ENCODE peak calls at places on chromosomes 2 and 18, in four cellular contexts. One of them, this sample, is unnamed.

GRCh38 chr18:31302991-31303390 is 15.0 kb upstream of the DSG1 start:
- DNase-seq in GM10248: no peak
- DNase-seq in kidney: no peak
- DNase-seq in PC-9: no peak
- DNase-seq in this sample: no peak

GRCh38 chr2:98730851-98731708 is at the start of gene MGAT4A:
- DNase-seq in GM10248: peak; percentile 85
- DNase-seq in kidney: peak; percentile 93
- DNase-seq in PC-9: peak; percentile 75
- DNase-seq in this sample: peak; percentile 76

GRCh38 chr2:196739031-196739430 is 60.5 kb downstream of the GTF3C3 start:
- DNase-seq in GM10248: no peak
- DNase-seq in kidney: no peak
- DNase-seq in PC-9: no peak
- DNase-seq in this sample: no peak

GRCh38 chr18:79943608-79944125 is 7.8 kb downstream of the SLC66A2 start:
- DNase-seq in GM10248: no peak
- DNase-seq in kidney: peak; percentile 67
- DNase-seq in PC-9: no peak
- DNase-seq in this sample: no peak

GRCh38 chr18:9095297-9096012 is 7.0 kb upstream of the NDUFV2 start:
- DNase-seq in GM10248: peak; percentile 53
- DNase-seq in kidney: no peak
- DNase-seq in PC-9: no peak
- DNase-seq in this sample: no peak

GRCh38 chr2:43133708-43134570 is 92.5 kb downstream of the ZFP36L2 start:
- DNase-seq in GM10248: peak; percentile 38
- DNase-seq in kidney: peak; percentile 83
- DNase-seq in PC-9: no peak
- DNase-seq in this sample: peak; percentile 64

GRCh38 chr18:45726603-45727002 is 2.6 kb downstream of the SLC14A1 start:
- DNase-seq in GM10248: no peak
- DNase-seq in kidney: no peak
- DNase-seq in PC-9: no peak
- DNase-seq in this sample: no peak

GRCh38 chr18:31489311-31489710 is 8.7 kb upstream of the DSG2 start:
- DNase-seq in GM10248: no peak
- DNase-seq in kidney: no peak
- DNase-seq in PC-9: no peak
- DNase-seq in this sample: no peak

GRCh38 chr2:30422437-30422805 is 24.6 kb upstream of the LCLAT1 start:
- DNase-seq in GM10248: peak; percentile 45
- DNase-seq in kidney: no peak
- DNase-seq in PC-9: no peak
- DNase-seq in this sample: no peak

GRCh38 chr2:218655751-218656150 is 3.7 kb downstream of the ZNF142 start:
- DNase-seq in GM10248: no peak
- DNase-seq in kidney: no peak
- DNase-seq in PC-9: no peak
- DNase-seq in this sample: no peak

GRCh38 chr2:25228848-25229674 is 60.7 kb upstream of the POMC start:
- DNase-seq in GM10248: peak; percentile 69
- DNase-seq in kidney: no peak
- DNase-seq in PC-9: peak; percentile 66
- DNase-seq in this sample: no peak

GRCh38 chr2:54725343-54726099 is 2.1 kb downstream of the EML6 start:
- DNase-seq in GM10248: no peak
- DNase-seq in kidney: no peak
- DNase-seq in PC-9: no peak
- DNase-seq in this sample: no peak

GRCh38 chr2:37343537-37344434 is 644 bp upstream of the QPCT start:
- DNase-seq in GM10248: no peak
- DNase-seq in kidney: no peak
- DNase-seq in PC-9: no peak
- DNase-seq in this sample: no peak

GRCh38 chr2:235330775-235331438 is 162.9 kb upstream of the AGAP1 start:
- DNase-seq in GM10248: no peak
- DNase-seq in kidney: no peak
- DNase-seq in PC-9: peak; percentile 83
- DNase-seq in this sample: no peak

GRCh38 chr2:25829828-25830227 is 48.5 kb downstream of the ASXL2 start:
- DNase-seq in GM10248: no peak
- DNase-seq in kidney: no peak
- DNase-seq in PC-9: no peak
- DNase-seq in this sample: no peak

GRCh38 chr2:30883184-30883583 is 75.9 kb upstream of the CAPN13 start:
- DNase-seq in GM10248: no peak
- DNase-seq in kidney: no peak
- DNase-seq in PC-9: no peak
- DNase-seq in this sample: no peak

GRCh38 chr2:9124231-9124651 is 82.4 kb upstream of the ASAP2 start:
- DNase-seq in GM10248: no peak
- DNase-seq in kidney: peak; percentile 48
- DNase-seq in PC-9: no peak
- DNase-seq in this sample: no peak

GRCh38 chr2:43513796-43514195 is 82.0 kb downstream of the THADA start:
- DNase-seq in GM10248: no peak
- DNase-seq in kidney: no peak
- DNase-seq in PC-9: no peak
- DNase-seq in this sample: no peak

GRCh38 chr2:220619525-220620267 is 952.4 kb downstream of the EPHA4 start:
- DNase-seq in GM10248: no peak
- DNase-seq in kidney: no peak
- DNase-seq in PC-9: peak; percentile 77
- DNase-seq in this sample: no peak

GRCh38 chr2:148917431-148917830 is 42.4 kb downstream of the KIF5C start:
- DNase-seq in GM10248: no peak
- DNase-seq in kidney: no peak
- DNase-seq in PC-9: no peak
- DNase-seq in this sample: no peak

GRCh38 chr2:33363599-33364300 is 112.7 kb upstream of the RASGRP3 start:
- DNase-seq in GM10248: no peak
- DNase-seq in kidney: no peak
- DNase-seq in PC-9: no peak
- DNase-seq in this sample: no peak

GRCh38 chr2:96918754-96919550 is 49.1 kb upstream of the SEMA4C start:
- DNase-seq in GM10248: no peak
- DNase-seq in kidney: no peak
- DNase-seq in PC-9: no peak
- DNase-seq in this sample: no peak

GRCh38 chr18:61850756-61851155 is 42.1 kb downstream of the RNF152 start:
- DNase-seq in GM10248: no peak
- DNase-seq in kidney: no peak
- DNase-seq in PC-9: no peak
- DNase-seq in this sample: no peak

GRCh38 chr2:145832681-145833080 is 1312.8 kb upstream of the ZEB2 start:
- DNase-seq in GM10248: no peak
- DNase-seq in kidney: no peak
- DNase-seq in PC-9: no peak
- DNase-seq in this sample: no peak

GRCh38 chr2:138841459-138841858 is 61.3 kb upstream of the NXPH2 start:
- DNase-seq in GM10248: no peak
- DNase-seq in kidney: no peak
- DNase-seq in PC-9: no peak
- DNase-seq in this sample: no peak

GRCh38 chr2:217326238-217327022 is 466.6 kb upstream of the TNP1 start:
- DNase-seq in GM10248: no peak
- DNase-seq in kidney: no peak
- DNase-seq in PC-9: peak; percentile 44
- DNase-seq in this sample: no peak

GRCh38 chr18:21991081-21991534 is 178.3 kb upstream of the GATA6 start:
- DNase-seq in GM10248: no peak
- DNase-seq in kidney: no peak
- DNase-seq in PC-9: peak; percentile 18
- DNase-seq in this sample: no peak

GRCh38 chr2:33068261-33068660 is 121.5 kb downstream of the LTBP1 start:
- DNase-seq in GM10248: no peak
- DNase-seq in kidney: no peak
- DNase-seq in PC-9: no peak
- DNase-seq in this sample: no peak

GRCh38 chr18:51028201-51028805 is 1.7 kb upstream of the SMAD4 start:
- DNase-seq in GM10248: peak; percentile 20
- DNase-seq in kidney: no peak
- DNase-seq in PC-9: peak; percentile 12
- DNase-seq in this sample: no peak

GRCh38 chr2:235170536-235171510 is 219.0 kb downstream of the SH3BP4 start:
- DNase-seq in GM10248: no peak
- DNase-seq in kidney: no peak
- DNase-seq in PC-9: peak; percentile 89
- DNase-seq in this sample: no peak

GRCh38 chr2:75328156-75328555 is 128.8 kb upstream of the TACR1 start:
- DNase-seq in GM10248: no peak
- DNase-seq in kidney: no peak
- DNase-seq in PC-9: no peak
- DNase-seq in this sample: no peak

GRCh38 chr2:29921560-29921915 is at the start of gene ALK:
- DNase-seq in GM10248: peak; percentile 40
- DNase-seq in kidney: peak; percentile 95
- DNase-seq in PC-9: no peak
- DNase-seq in this sample: peak; percentile 18

GRCh38 chr18:13987956-13988355 is 72.6 kb upstream of the MC2R start:
- DNase-seq in GM10248: no peak
- DNase-seq in kidney: no peak
- DNase-seq in PC-9: no peak
- DNase-seq in this sample: no peak

GRCh38 chr2:9112079-9112721 is 94.4 kb upstream of the ASAP2 start:
- DNase-seq in GM10248: no peak
- DNase-seq in kidney: no peak
- DNase-seq in PC-9: peak; percentile 73
- DNase-seq in this sample: no peak

GRCh38 chr2:29420999-29421856 is 306.0 kb downstream of the CLIP4 start:
- DNase-seq in GM10248: no peak
- DNase-seq in kidney: no peak
- DNase-seq in PC-9: no peak
- DNase-seq in this sample: no peak

GRCh38 chr2:110768591-110768990 is 36.2 kb downstream of the ACOXL start:
- DNase-seq in GM10248: no peak
- DNase-seq in kidney: no peak
- DNase-seq in PC-9: no peak
- DNase-seq in this sample: no peak

GRCh38 chr2:200028998-200029397 is 73.6 kb downstream of the MAIP1 start:
- DNase-seq in GM10248: no peak
- DNase-seq in kidney: no peak
- DNase-seq in PC-9: no peak
- DNase-seq in this sample: no peak

GRCh38 chr2:228377533-228377932 is 196.0 kb upstream of the SPHKAP start:
- DNase-seq in GM10248: no peak
- DNase-seq in kidney: no peak
- DNase-seq in PC-9: no peak
- DNase-seq in this sample: no peak

GRCh38 chr2:206004004-206004693 is 81.8 kb downstream of the INO80D start:
- DNase-seq in GM10248: no peak
- DNase-seq in kidney: no peak
- DNase-seq in PC-9: no peak
- DNase-seq in this sample: no peak

GRCh38 chr2:3535794-3536681 is 16.7 kb upstream of the ADI1 start:
- DNase-seq in GM10248: no peak
- DNase-seq in kidney: peak; percentile 95
- DNase-seq in PC-9: peak; percentile 76
- DNase-seq in this sample: no peak
- TF ChIP-seq CTCF in GM10248: no peak
- TF ChIP-seq CTCF in kidney: no peak
- TF ChIP-seq CTCF in PC-9: peak; percentile 29
- TF ChIP-seq CTCF in this sample: no peak

GRCh38 chr2:135742307-135742838 is 718 bp downstream of the UBXN4 start:
- DNase-seq in GM10248: peak; percentile 48
- DNase-seq in kidney: no peak
- DNase-seq in PC-9: peak; percentile 29
- DNase-seq in this sample: peak; percentile 65

GRCh38 chr2:135741395-135742306 is at the start of gene UBXN4:
- DNase-seq in GM10248: peak; percentile 95
- DNase-seq in kidney: peak; percentile 99
- DNase-seq in PC-9: peak; percentile 91
- DNase-seq in this sample: peak; percentile 81

GRCh38 chr2:135745545-135745944 is 3.9 kb downstream of the UBXN4 start:
- DNase-seq in GM10248: no peak
- DNase-seq in kidney: no peak
- DNase-seq in PC-9: no peak
- DNase-seq in this sample: no peak

GRCh38 chr2:135743860-135744259 is 2.2 kb downstream of the UBXN4 start:
- DNase-seq in GM10248: no peak
- DNase-seq in kidney: no peak
- DNase-seq in PC-9: no peak
- DNase-seq in this sample: no peak

GRCh38 chr2:135744761-135745314 is 3.2 kb downstream of the UBXN4 start:
- DNase-seq in GM10248: peak; percentile 24
- DNase-seq in kidney: no peak
- DNase-seq in PC-9: no peak
- DNase-seq in this sample: no peak
- TF ChIP-seq CTCF in GM10248: no peak
- TF ChIP-seq CTCF in kidney: no peak
- TF ChIP-seq CTCF in PC-9: no peak
- TF ChIP-seq CTCF in this sample: no peak

GRCh38 chr18:49861659-49862058 is 48.3 kb upstream of the ACAA2 start:
- DNase-seq in GM10248: no peak
- DNase-seq in kidney: no peak
- DNase-seq in PC-9: no peak
- DNase-seq in this sample: no peak
- TF ChIP-seq CTCF in GM10248: peak; percentile 41
- TF ChIP-seq CTCF in kidney: peak; percentile 6
- TF ChIP-seq CTCF in PC-9: peak; percentile 61
- TF ChIP-seq CTCF in this sample: no peak

GRCh38 chr18:12060182-12060870 is 33.3 kb upstream of the ANKRD62 start:
- DNase-seq in GM10248: no peak
- DNase-seq in kidney: no peak
- DNase-seq in PC-9: peak; percentile 67
- DNase-seq in this sample: no peak
- TF ChIP-seq CTCF in GM10248: no peak
- TF ChIP-seq CTCF in kidney: no peak
- TF ChIP-seq CTCF in PC-9: no peak
- TF ChIP-seq CTCF in this sample: no peak

GRCh38 chr18:62944454-62944853 is 229.1 kb downstream of the PHLPP1 start:
- DNase-seq in GM10248: no peak
- DNase-seq in kidney: no peak
- DNase-seq in PC-9: no peak
- DNase-seq in this sample: no peak
- TF ChIP-seq CTCF in GM10248: peak; percentile 6
- TF ChIP-seq CTCF in kidney: no peak
- TF ChIP-seq CTCF in PC-9: no peak
- TF ChIP-seq CTCF in this sample: no peak

GRCh38 chr2:203855274-203855673 is 12.3 kb upstream of the CTLA4 start:
- DNase-seq in GM10248: no peak
- DNase-seq in kidney: no peak
- DNase-seq in PC-9: no peak
- DNase-seq in this sample: no peak

GRCh38 chr2:203859030-203859854 is 8.3 kb upstream of the CTLA4 start:
- DNase-seq in GM10248: no peak
- DNase-seq in kidney: no peak
- DNase-seq in PC-9: no peak
- DNase-seq in this sample: no peak

GRCh38 chr2:203857656-203858055 is 9.9 kb upstream of the CTLA4 start:
- DNase-seq in GM10248: no peak
- DNase-seq in kidney: no peak
- DNase-seq in PC-9: no peak
- DNase-seq in this sample: no peak

GRCh38 chr2:203861197-203861596 is 6.4 kb upstream of the CTLA4 start:
- DNase-seq in GM10248: no peak
- DNase-seq in kidney: no peak
- DNase-seq in PC-9: no peak
- DNase-seq in this sample: no peak

GRCh38 chr2:203858176-203858575 is 9.4 kb upstream of the CTLA4 start:
- DNase-seq in GM10248: no peak
- DNase-seq in kidney: no peak
- DNase-seq in PC-9: no peak
- DNase-seq in this sample: no peak
- TF ChIP-seq CTCF in GM10248: no peak
- TF ChIP-seq CTCF in kidney: no peak
- TF ChIP-seq CTCF in PC-9: no peak
- TF ChIP-seq CTCF in this sample: no peak

This sample was measured in activated B cell treated with CpG ODN at 0.5 μM for 24 hours.